ENCODE peak calls at places on chromosomes 12 and 14, in five cellular contexts. One of them, this sample, is unnamed.

GRCh38 chr12:101743242-101743641 is 4.0 kb upstream of the SYCP3 start:
- DNase-seq in PC-3: no peak
- DNase-seq in astrocyte: no peak
- DNase-seq in MM.1S: no peak
- DNase-seq in hepatocyte: no peak
- DNase-seq in this sample: no peak

GRCh38 chr14:54213531-54213930 is 183.3 kb upstream of the CDKN3 start:
- DNase-seq in PC-3: no peak
- DNase-seq in astrocyte: peak
- DNase-seq in MM.1S: no peak
- DNase-seq in hepatocyte: no peak
- DNase-seq in this sample: no peak

GRCh38 chr14:23430733-23431105 is 4.7 kb downstream of the MYH7 start:
- DNase-seq in PC-3: no peak
- DNase-seq in astrocyte: peak
- DNase-seq in MM.1S: no peak
- DNase-seq in hepatocyte: peak
- DNase-seq in this sample: no peak

GRCh38 chr12:28331130-28331529 is 140.9 kb downstream of the CCDC91 start:
- DNase-seq in PC-3: no peak
- DNase-seq in astrocyte: peak
- DNase-seq in MM.1S: no peak
- DNase-seq in hepatocyte: no peak
- DNase-seq in this sample: no peak

GRCh38 chr12:131826064-131826928 is 1.9 kb upstream of the MMP17 start:
- DNase-seq in PC-3: no peak
- DNase-seq in astrocyte: no peak
- DNase-seq in MM.1S: no peak
- DNase-seq in hepatocyte: peak
- DNase-seq in this sample: no peak

GRCh38 chr12:109583733-109584132 is 10.1 kb downstream of the MVK start:
- DNase-seq in PC-3: no peak
- DNase-seq in astrocyte: no peak
- DNase-seq in MM.1S: no peak
- DNase-seq in hepatocyte: no peak
- DNase-seq in this sample: no peak

GRCh38 chr14:54083549-54084239 is 127.1 kb upstream of the BMP4 start:
- DNase-seq in PC-3: peak
- DNase-seq in astrocyte: no peak
- DNase-seq in MM.1S: no peak
- DNase-seq in hepatocyte: no peak
- DNase-seq in this sample: no peak

GRCh38 chr12:52020539-52021336 is 14.0 kb downstream of the TAMALIN start:
- DNase-seq in PC-3: peak
- DNase-seq in astrocyte: no peak
- DNase-seq in MM.1S: peak
- DNase-seq in hepatocyte: peak
- DNase-seq in this sample: no peak

GRCh38 chr12:50579757-50580267 is 75.0 kb downstream of the DIP2B start:
- DNase-seq in PC-3: peak
- DNase-seq in astrocyte: peak
- DNase-seq in MM.1S: no peak
- DNase-seq in hepatocyte: no peak
- DNase-seq in this sample: no peak

GRCh38 chr12:52873832-52874572 is 25.2 kb upstream of the KRT78 start:
- DNase-seq in PC-3: peak
- DNase-seq in astrocyte: peak
- DNase-seq in MM.1S: no peak
- DNase-seq in hepatocyte: peak
- DNase-seq in this sample: no peak

GRCh38 chr12:80033457-80033856 is 65.9 kb upstream of the OTOGL start:
- DNase-seq in PC-3: peak
- DNase-seq in astrocyte: peak
- DNase-seq in MM.1S: no peak
- DNase-seq in hepatocyte: no peak
- DNase-seq in this sample: no peak

GRCh38 chr12:1703771-1704170 is 12.9 kb downstream of the ADIPOR2 start:
- DNase-seq in PC-3: no peak
- DNase-seq in astrocyte: no peak
- DNase-seq in MM.1S: no peak
- DNase-seq in hepatocyte: no peak
- DNase-seq in this sample: no peak

GRCh38 chr12:3718100-3718499 is 34.8 kb downstream of the CRACR2A start:
- DNase-seq in PC-3: no peak
- DNase-seq in astrocyte: no peak
- DNase-seq in MM.1S: no peak
- DNase-seq in hepatocyte: no peak
- DNase-seq in this sample: no peak

GRCh38 chr14:106691601-106692291 is 1165.4 kb downstream of the TMEM121 start:
- DNase-seq in PC-3: no peak
- DNase-seq in astrocyte: no peak
- DNase-seq in MM.1S: peak
- DNase-seq in hepatocyte: peak
- DNase-seq in this sample: no peak

GRCh38 chr14:32364941-32365340 is 35.8 kb downstream of the AKAP6 start:
- DNase-seq in PC-3: no peak
- DNase-seq in astrocyte: no peak
- DNase-seq in MM.1S: peak
- DNase-seq in hepatocyte: no peak
- DNase-seq in this sample: no peak

GRCh38 chr14:77488558-77488957 is 10.1 kb downstream of the ISM2 start:
- DNase-seq in PC-3: no peak
- DNase-seq in astrocyte: no peak
- DNase-seq in MM.1S: no peak
- DNase-seq in hepatocyte: no peak
- DNase-seq in this sample: no peak

GRCh38 chr14:36522347-36522971 is 2.4 kb upstream of the NKX2-1 start:
- DNase-seq in PC-3: no peak
- DNase-seq in astrocyte: no peak
- DNase-seq in MM.1S: no peak
- DNase-seq in hepatocyte: no peak
- DNase-seq in this sample: no peak

GRCh38 chr14:36522972-36523685 is 3.1 kb upstream of the NKX2-1 start:
- DNase-seq in PC-3: no peak
- DNase-seq in astrocyte: no peak
- DNase-seq in MM.1S: no peak
- DNase-seq in hepatocyte: no peak
- DNase-seq in this sample: no peak

GRCh38 chr14:36525746-36526099 is 5.7 kb upstream of the NKX2-1 start:
- DNase-seq in PC-3: no peak
- DNase-seq in astrocyte: no peak
- DNase-seq in MM.1S: no peak
- DNase-seq in hepatocyte: no peak
- DNase-seq in this sample: no peak

GRCh38 chr14:36524220-36524837 is 4.3 kb upstream of the NKX2-1 start:
- DNase-seq in PC-3: no peak
- DNase-seq in astrocyte: no peak
- DNase-seq in MM.1S: no peak
- DNase-seq in hepatocyte: no peak
- DNase-seq in this sample: no peak

GRCh38 chr14:36524874-36525745 is 5.1 kb upstream of the NKX2-1 start:
- DNase-seq in PC-3: peak
- DNase-seq in astrocyte: no peak
- DNase-seq in MM.1S: no peak
- DNase-seq in hepatocyte: peak
- DNase-seq in this sample: peak
- TF ChIP-seq EZH2 in PC-3: no peak
- TF ChIP-seq EZH2 in astrocyte: peak
- TF ChIP-seq EZH2 in MM.1S: no peak
- TF ChIP-seq EZH2 in hepatocyte: no peak
- TF ChIP-seq EZH2 in this sample: no peak

GRCh38 chr12:42237853-42238239 is 202 bp downstream of the YAF2 start:
- DNase-seq in PC-3: no peak
- DNase-seq in astrocyte: no peak
- DNase-seq in MM.1S: no peak
- DNase-seq in hepatocyte: no peak
- DNase-seq in this sample: no peak

GRCh38 chr12:42240131-42240750 is 2.2 kb upstream of the YAF2 start:
- DNase-seq in PC-3: no peak
- DNase-seq in astrocyte: no peak
- DNase-seq in MM.1S: no peak
- DNase-seq in hepatocyte: no peak
- DNase-seq in this sample: no peak

GRCh38 chr12:42236017-42236416 is 2.0 kb downstream of the YAF2 start:
- DNase-seq in PC-3: no peak
- DNase-seq in astrocyte: peak
- DNase-seq in MM.1S: no peak
- DNase-seq in hepatocyte: no peak
- DNase-seq in this sample: no peak

GRCh38 chr12:42237052-42237852 is 796 bp downstream of the YAF2 start:
- DNase-seq in PC-3: peak
- DNase-seq in astrocyte: peak
- DNase-seq in MM.1S: peak
- DNase-seq in hepatocyte: peak
- DNase-seq in this sample: no peak

DNA sequence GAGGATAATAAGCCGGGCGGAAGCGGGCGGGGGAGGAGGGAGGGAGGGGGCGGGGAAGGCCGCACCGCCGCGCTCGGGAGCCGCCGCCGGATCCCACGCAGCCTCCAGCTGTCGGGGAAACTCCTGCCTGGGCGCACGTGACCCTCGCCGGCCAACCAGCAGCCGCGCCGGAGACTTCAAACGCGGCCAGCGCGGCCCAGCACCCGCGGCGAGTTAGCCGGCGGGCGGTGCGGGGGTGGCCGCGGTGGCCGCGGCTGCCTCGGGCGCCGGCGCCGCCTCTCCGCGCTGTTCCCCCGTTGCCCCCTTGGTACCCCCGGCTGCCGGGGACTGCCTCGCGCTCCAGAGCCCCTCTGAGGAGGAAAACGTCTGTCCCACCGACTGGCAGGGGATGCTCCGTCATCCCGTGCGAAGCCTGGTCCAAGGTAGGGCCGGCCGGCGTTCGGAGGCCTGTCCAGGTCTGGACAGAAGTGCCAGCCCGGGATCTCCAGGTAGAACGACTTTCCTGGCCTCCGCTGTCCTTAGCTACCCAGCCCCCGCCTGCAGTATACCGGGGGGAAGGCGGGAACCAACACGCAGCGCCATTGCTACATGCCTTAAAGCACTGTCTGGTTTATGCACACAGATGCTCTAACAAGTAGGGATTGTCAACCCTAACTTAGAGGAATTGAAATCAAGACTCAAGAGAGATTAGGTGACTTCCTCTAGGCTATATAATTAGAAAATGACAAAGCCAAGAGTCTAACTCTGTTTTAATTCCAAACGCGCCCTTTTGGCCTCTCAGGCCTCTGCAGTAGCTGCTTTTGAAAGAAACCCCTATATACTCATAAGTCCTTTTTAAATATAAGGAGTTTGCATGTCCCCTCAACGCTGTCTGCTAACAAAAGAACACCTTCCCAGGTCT is at the start of gene YAF2:
- DNase-seq in PC-3: peak
- DNase-seq in astrocyte: peak
- DNase-seq in MM.1S: peak
- DNase-seq in hepatocyte: peak
- DNase-seq in this sample: no peak
- TF ChIP-seq EZH2 in PC-3: no peak
- TF ChIP-seq EZH2 in astrocyte: no peak
- TF ChIP-seq EZH2 in MM.1S: no peak
- TF ChIP-seq EZH2 in hepatocyte: no peak
- TF ChIP-seq EZH2 in this sample: no peak

GRCh38 chr12:125090437-125090836 is 25.2 kb downstream of the AACS start:
- DNase-seq in PC-3: no peak
- DNase-seq in astrocyte: no peak
- DNase-seq in MM.1S: no peak
- DNase-seq in hepatocyte: no peak
- DNase-seq in this sample: no peak

GRCh38 chr12:125091401-125091800 is 26.2 kb downstream of the AACS start:
- DNase-seq in PC-3: no peak
- DNase-seq in astrocyte: no peak
- DNase-seq in MM.1S: no peak
- DNase-seq in hepatocyte: no peak
- DNase-seq in this sample: no peak

GRCh38 chr12:125093681-125094025 is 28.4 kb downstream of the AACS start:
- DNase-seq in PC-3: no peak
- DNase-seq in astrocyte: no peak
- DNase-seq in MM.1S: no peak
- DNase-seq in hepatocyte: no peak
- DNase-seq in this sample: no peak

GRCh38 chr12:125092108-125092871 is 27.1 kb downstream of the AACS start:
- DNase-seq in PC-3: no peak
- DNase-seq in astrocyte: no peak
- DNase-seq in MM.1S: no peak
- DNase-seq in hepatocyte: no peak
- DNase-seq in this sample: no peak

GRCh38 chr12:125092872-125093680 is 27.8 kb downstream of the AACS start:
- DNase-seq in PC-3: peak
- DNase-seq in astrocyte: peak
- DNase-seq in MM.1S: no peak
- DNase-seq in hepatocyte: peak
- DNase-seq in this sample: no peak
- TF ChIP-seq EZH2 in PC-3: no peak
- TF ChIP-seq EZH2 in astrocyte: no peak
- TF ChIP-seq EZH2 in MM.1S: no peak
- TF ChIP-seq EZH2 in hepatocyte: no peak
- TF ChIP-seq EZH2 in this sample: no peak

DNA sequence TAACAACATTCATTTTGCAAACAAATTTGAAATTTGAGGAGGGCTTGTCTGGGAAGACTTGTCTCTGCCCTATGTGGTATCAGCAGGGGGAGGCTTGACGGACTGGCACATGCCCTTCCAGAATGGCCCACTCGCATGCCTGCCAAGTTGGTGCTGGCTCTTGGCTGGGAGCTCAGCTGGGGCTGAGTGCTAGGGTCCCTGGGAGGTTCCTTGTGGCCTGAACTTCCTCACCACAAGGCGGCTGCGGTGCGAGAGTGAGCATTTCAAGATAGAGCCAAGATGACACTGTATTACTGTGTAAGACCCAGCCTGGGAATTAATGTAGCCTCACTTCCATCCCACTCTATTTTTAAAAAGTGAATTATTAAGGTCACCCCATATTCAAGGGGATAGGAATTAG is 271.6 kb upstream of the PLEKHG7 start:
- DNase-seq in PC-3: no peak
- DNase-seq in astrocyte: no peak
- DNase-seq in MM.1S: no peak
- DNase-seq in hepatocyte: no peak
- DNase-seq in this sample: no peak
- TF ChIP-seq EZH2 in PC-3: no peak
- TF ChIP-seq EZH2 in astrocyte: no peak
- TF ChIP-seq EZH2 in MM.1S: no peak
- TF ChIP-seq EZH2 in hepatocyte: no peak
- TF ChIP-seq EZH2 in this sample: no peak

This sample was measured in SK-N-MC.